ENCODE peak calls at places on chromosomes 2 and 18, in five cellular contexts. E is foreskin fibroblast, G is WTC11, C is AG04450, T is heart left ventricle. X is an unnamed sample.

GRCh38 chr2:42842418-42842817 is 50.0 kb upstream of the HAAO start:
- DNase-seq in E (peak), G (no peak), T (no peak), C (no peak), X (no peak)

GRCh38 chr18:80133124-80133523 is 24.1 kb downstream of the ADNP2 start:
- DNase-seq in C (no peak), G (no peak), T (no peak), E (no peak), X (no peak)

GRCh38 chr2:176122633-176123482 is at the start of gene HOXD9:
- DNase-seq in G (peak), C (no peak), T (no peak), E (peak), X (peak)

GRCh38 chr2:66561645-66562336 is 126.9 kb downstream of the MEIS1 start:
- DNase-seq in E (no peak), T (no peak), G (no peak), C (no peak), X (no peak)

GRCh38 chr2:235641333-235641732 is 147.5 kb downstream of the AGAP1 start:
- DNase-seq in E (peak), G (no peak), C (no peak), T (no peak), X (peak)

GRCh38 chr2:186576614-186577013 is 13.2 kb upstream of the ITGAV start:
- DNase-seq in T (no peak), G (no peak), E (peak), C (no peak), X (no peak)

GRCh38 chr2:40358783-40359182 is 93.1 kb downstream of the SLC8A1 start:
- DNase-seq in E (no peak), C (no peak), T (no peak), G (no peak), X (no peak)

GRCh38 chr2:181943411-181944124 is 42.1 kb upstream of the PPP1R1C start:
- DNase-seq in C (no peak), G (no peak), T (no peak), E (no peak), X (no peak)

GRCh38 chr2:221215487-221215886 is 356.6 kb downstream of the EPHA4 start:
- DNase-seq in G (no peak), E (no peak), C (no peak), T (no peak), X (no peak)

DNA sequence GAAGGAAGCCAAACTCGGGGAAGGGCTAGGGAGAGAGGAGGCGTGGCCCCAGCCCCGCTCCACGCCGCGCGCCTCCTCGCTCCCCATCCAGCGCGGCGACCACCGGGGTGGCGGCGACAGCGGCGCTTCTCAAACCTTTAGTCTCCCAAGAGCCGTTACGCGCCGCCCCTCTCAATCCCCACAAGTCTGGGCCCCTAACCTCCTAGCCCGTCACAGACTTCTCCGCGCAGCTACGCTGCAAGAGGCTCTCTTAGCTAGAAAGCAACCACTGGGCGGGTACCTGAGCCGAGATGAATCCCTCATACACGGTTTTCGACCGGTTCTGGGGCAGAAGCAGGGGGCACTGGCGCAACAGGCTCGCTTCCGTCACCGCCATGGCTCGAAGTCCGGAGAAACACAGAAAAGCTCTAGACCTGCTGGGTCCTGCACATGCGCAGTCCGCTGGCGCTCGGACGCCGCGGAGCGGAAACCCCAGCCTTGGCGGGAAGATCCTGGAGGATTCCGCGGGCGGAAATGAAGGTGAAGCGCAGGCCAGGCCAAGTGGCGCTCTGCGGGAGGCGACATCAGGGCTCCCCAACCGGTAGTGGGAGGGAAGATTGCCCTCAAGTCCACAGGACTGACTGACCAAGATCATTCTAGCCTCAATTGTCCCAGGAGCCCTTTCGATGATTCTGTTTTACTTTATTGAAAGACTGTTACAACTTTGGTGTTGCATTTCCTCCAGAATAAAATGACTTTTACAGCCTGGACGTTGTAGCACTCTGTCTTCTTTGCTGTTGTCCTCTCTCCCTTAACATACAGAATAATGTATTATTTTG is at the start of gene FANCL:
- DNase-seq in G (peak), T (peak), C (peak), E (peak), X (peak)
- TF ChIP-seq CTCF in G (no peak), T (no peak), C (no peak), E (no peak), X (no peak)

GRCh38 chr2:163887182-163887581 is 151.4 kb upstream of the FIGN start:
- DNase-seq in G (no peak), E (no peak), C (no peak), T (no peak), X (no peak)
- TF ChIP-seq CTCF in G (no peak), E (no peak), C (peak), T (no peak), X (no peak)

GRCh38 chr2:158756976-158757375 is 38.1 kb upstream of the DAPL1 start:
- DNase-seq in E (no peak), T (no peak), C (no peak), G (no peak), X (no peak)

GRCh38 chr2:158756331-158756730 is 38.8 kb upstream of the DAPL1 start:
- DNase-seq in T (no peak), C (no peak), E (no peak), G (no peak), X (no peak)

GRCh38 chr2:158755310-158755709 is 39.8 kb upstream of the DAPL1 start:
- DNase-seq in G (no peak), E (no peak), C (no peak), T (no peak), X (no peak)

GRCh38 chr2:158754303-158754611 is 40.9 kb upstream of the DAPL1 start:
- DNase-seq in C (no peak), E (no peak), T (no peak), G (no peak), X (no peak)

DNA sequence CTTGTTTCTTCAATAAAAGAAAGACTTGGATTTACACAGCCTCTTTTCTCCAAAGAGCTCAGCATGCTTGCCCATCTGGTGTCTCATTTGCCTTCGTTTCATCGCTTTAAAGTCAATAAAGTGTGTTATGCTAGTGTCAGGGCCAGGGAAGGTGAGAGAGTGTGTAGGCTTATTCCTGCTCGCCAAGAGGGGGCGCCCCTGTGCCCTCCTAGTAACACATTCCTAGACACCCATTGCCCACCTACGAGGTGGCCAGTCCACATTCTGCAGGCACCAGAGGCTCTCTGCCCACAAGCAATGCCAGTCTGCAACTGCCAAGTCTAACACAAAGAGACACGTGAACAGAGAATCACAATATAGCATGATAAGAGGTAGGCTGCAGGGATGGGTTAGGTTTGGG is 39.4 kb upstream of the DAPL1 start:
- DNase-seq in T (no peak), E (no peak), C (no peak), G (peak), X (no peak)
- TF ChIP-seq CTCF in T (no peak), E (no peak), C (peak), G (peak), X (no peak)

DNA sequence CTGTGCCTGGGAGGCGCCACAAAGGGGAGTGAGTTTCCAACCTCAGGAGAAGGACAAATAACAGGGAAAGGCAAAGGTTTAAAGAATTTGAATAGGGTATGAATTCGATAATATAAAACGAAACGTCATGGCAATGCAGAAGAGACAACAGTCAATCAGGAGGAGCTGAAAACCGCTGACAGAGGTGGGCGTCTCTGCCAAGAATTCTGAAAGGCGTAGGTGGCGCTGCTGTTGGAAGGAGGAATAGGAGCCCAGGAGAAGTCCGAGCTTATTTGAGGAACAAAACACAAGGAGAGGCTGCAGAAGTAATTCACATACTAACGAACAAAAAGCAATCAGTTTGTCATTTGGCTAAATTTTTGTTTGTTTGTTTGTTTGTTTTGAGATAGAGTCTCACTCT is 485.8 kb upstream of the POU3F3 start:
- DNase-seq in C (no peak), T (no peak), E (no peak), G (no peak), X (no peak)
- TF ChIP-seq CTCF in C (no peak), T (no peak), E (no peak), G (no peak), X (no peak)

DNA sequence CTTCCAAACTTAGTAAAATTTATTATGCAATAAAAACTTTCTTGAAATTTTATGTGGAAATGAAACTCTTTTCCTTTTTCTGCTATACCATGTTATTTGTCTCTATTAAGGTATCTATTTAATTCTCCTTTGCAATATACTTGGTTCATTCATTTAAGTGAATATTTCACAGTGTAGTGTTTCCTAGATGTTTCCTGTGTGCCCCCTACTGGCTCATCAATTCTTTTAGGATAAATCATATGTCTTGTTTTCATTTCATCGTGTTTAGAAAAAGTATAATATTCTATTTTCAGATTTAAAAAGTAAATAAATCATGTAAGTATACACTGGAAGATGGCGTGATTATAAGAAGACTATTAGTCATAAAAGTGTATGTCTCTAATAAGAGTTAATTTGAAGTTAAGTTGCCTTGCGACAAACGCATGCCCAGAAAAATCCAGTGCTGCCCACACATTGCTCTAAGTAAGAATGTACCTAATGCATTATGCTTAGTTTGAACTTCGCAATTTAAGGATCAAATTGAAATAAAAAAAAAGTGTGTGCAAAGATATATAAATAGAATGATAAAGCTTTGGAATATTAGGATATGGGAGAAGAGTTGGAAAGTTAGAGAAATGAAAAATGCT is 525.4 kb downstream of the KCNJ3 start:
- DNase-seq in T (no peak), E (no peak), G (no peak), C (no peak), X (no peak)
- TF ChIP-seq CTCF in T (peak), E (peak), G (no peak), C (no peak), X (no peak)

DNA sequence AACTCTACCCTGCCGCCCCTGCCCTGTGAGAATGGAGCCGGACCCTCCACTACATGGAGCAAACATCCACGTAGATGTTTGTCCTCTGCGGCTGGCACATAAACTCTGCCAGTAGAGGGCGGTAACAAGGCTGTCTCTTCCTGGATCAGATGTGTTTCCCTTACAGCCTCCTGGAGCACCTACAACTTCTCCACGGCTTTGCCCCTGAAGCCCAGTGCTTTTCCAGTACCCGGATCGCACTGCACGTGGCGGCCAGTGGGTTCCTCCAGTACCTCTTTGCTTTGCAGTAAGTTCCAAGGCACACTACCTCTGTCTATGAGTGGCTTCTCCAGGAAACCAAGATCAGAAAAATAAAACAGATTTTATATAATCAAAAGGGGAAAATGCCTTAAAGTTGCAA is 651.3 kb downstream of the DCDC2C start:
- DNase-seq in T (no peak), C (no peak), E (no peak), G (peak), X (no peak)
- TF ChIP-seq CTCF in T (no peak), C (no peak), E (no peak), G (no peak), X (no peak)

GRCh38 chr2:168157926-168158325 is 89.5 kb downstream of the STK39 start:
- DNase-seq in C (no peak), T (no peak), G (no peak), E (no peak), X (no peak)
- TF ChIP-seq CTCF in C (no peak), T (no peak), G (no peak), E (no peak), X (no peak)